ENCODE peak calls at places on chromosomes 2 and 18, in four cellular contexts. A, I, X and U are unnamed samples.

GRCh38 chr18:5527603-5528002 is 16.2 kb downstream of the EPB41L3 start:
- ATAC-seq in A (peak), I (no peak), X (no peak), U (no peak)

GRCh38 chr18:73318732-73319479 is 451.1 kb upstream of the NETO1 start:
- ATAC-seq in A (no peak), I (no peak), X (no peak), U (no peak)

GRCh38 chr18:63298393-63299015 is 21.1 kb downstream of the BCL2 start:
- ATAC-seq in A (no peak), I (no peak), X (no peak), U (no peak)

GRCh38 chr2:52976132-52976949 is 791.3 kb upstream of the CHAC2 start:
- ATAC-seq in A (no peak), I (no peak), X (no peak), U (peak)

GRCh38 chr2:145688156-145688555 is 1168.2 kb upstream of the ZEB2 start:
- ATAC-seq in A (no peak), I (no peak), X (no peak), U (no peak)

GRCh38 chr2:128347701-128348504 is 29.2 kb upstream of the HS6ST1 start:
- ATAC-seq in A (peak), I (no peak), X (no peak), U (peak)

GRCh38 chr2:220891405-220891804 is 680.7 kb downstream of the EPHA4 start:
- ATAC-seq in A (no peak), I (no peak), X (no peak), U (no peak)

GRCh38 chr2:28269019-28269784 is 123.5 kb upstream of the FOSL2 start:
- ATAC-seq in A (peak), I (no peak), X (no peak), U (peak)

GRCh38 chr2:8416836-8417832 is 264.7 kb upstream of the ID2 start:
- ATAC-seq in A (no peak), I (no peak), X (no peak), U (no peak)

GRCh38 chr2:201953880-201954279 is 79.8 kb upstream of the FZD7 start:
- ATAC-seq in A (no peak), I (no peak), X (no peak), U (no peak)

GRCh38 chr2:233651430-233651829 is 15.2 kb downstream of the UGT1A10 start:
- ATAC-seq in A (no peak), I (no peak), X (no peak), U (no peak)

GRCh38 chr2:61193670-61194561 is 31.9 kb downstream of the C2orf74 start:
- ATAC-seq in A (peak), I (no peak), X (no peak), U (peak)

GRCh38 chr2:105771841-105772240 is 27.1 kb downstream of the NCK2 start:
- ATAC-seq in A (peak), I (no peak), X (no peak), U (no peak)

GRCh38 chr18:2914844-2915243 is 68.0 kb downstream of the EMILIN2 start:
- ATAC-seq in A (no peak), I (no peak), X (no peak), U (no peak)

GRCh38 chr18:35489913-35490490 is 7.8 kb downstream of the INO80C start:
- ATAC-seq in A (no peak), I (no peak), X (no peak), U (no peak)

GRCh38 chr2:186042207-186043028 is 303.8 kb downstream of the FSIP2 start:
- ATAC-seq in A (no peak), I (peak), X (no peak), U (no peak)

GRCh38 chr18:676069-676468 is 18.6 kb downstream of the TYMS start:
- ATAC-seq in A (no peak), I (no peak), X (no peak), U (no peak)

GRCh38 chr18:64854112-64854511 is 705.2 kb upstream of the LINC00305 start:
- ATAC-seq in A (no peak), I (no peak), X (no peak), U (no peak)

GRCh38 chr18:79384151-79384807 is 11.5 kb upstream of the NFATC1 start:
- ATAC-seq in A (no peak), I (no peak), X (no peak), U (peak)

GRCh38 chr2:145106293-145106692 is 586.4 kb upstream of the ZEB2 start:
- ATAC-seq in A (no peak), I (no peak), X (no peak), U (no peak)

GRCh38 chr18:3040183-3040582 is 27.2 kb upstream of the LPIN2 start:
- ATAC-seq in A (no peak), I (no peak), X (peak), U (no peak)

GRCh38 chr2:70795164-70795995 is 4.9 kb upstream of the FIGLA start:
- ATAC-seq in A (no peak), I (peak), X (peak), U (no peak)

GRCh38 chr2:30923575-30923974 is 116.3 kb upstream of the CAPN13 start:
- ATAC-seq in A (no peak), I (no peak), X (no peak), U (no peak)

GRCh38 chr2:239433777-239434396 is 33.1 kb upstream of the HDAC4 start:
- ATAC-seq in A (peak), I (no peak), X (peak), U (no peak)

GRCh38 chr2:7011376-7012083 is 94.3 kb downstream of the RNF144A start:
- ATAC-seq in A (no peak), I (no peak), X (no peak), U (peak)

GRCh38 chr2:234716271-234716670 is 219.4 kb upstream of the ARL4C start:
- ATAC-seq in A (no peak), I (no peak), X (no peak), U (no peak)

GRCh38 chr2:200765139-200765951 is 46.4 kb upstream of the BZW1 start:
- ATAC-seq in A (peak), I (no peak), X (peak), U (peak)

GRCh38 chr2:213188971-213189899 is 37.8 kb upstream of the IKZF2 start:
- ATAC-seq in A (peak), I (no peak), X (no peak), U (peak)

GRCh38 chr2:86138736-86139625 is 32.9 kb downstream of the PTCD3 start:
- ATAC-seq in A (no peak), I (no peak), X (peak), U (no peak)

GRCh38 chr2:192026064-192026715 is 168.5 kb downstream of the TMEFF2 start:
- ATAC-seq in A (no peak), I (no peak), X (no peak), U (no peak)

GRCh38 chr18:54780970-54781369 is 47.3 kb upstream of the RAB27B start:
- ATAC-seq in A (no peak), I (no peak), X (no peak), U (no peak)